ENCODE peak calls at places on chromosome 19, in nine cellular contexts. C is keratinocyte; S is brain microvascular endothelial cell; D is pancreas; J is activated naive CD4-positive, alpha-beta T cell; I is lower leg skin; N is HTR-8/SVneo; G is NCI-H82; H is GM12892. E is an unnamed sample.

GRCh38 chr19:16435238-16435911 is 36.4 kb downstream of the EPS15L1 start:
- DNase-seq in C (no peak), G (no peak), S (peak; percentile 99), I (peak; percentile 64), H (no peak), D (no peak), N (peak; percentile 94), J (no peak), E (peak; percentile 57)

GRCh38 chr19:38650180-38650775 is 2.8 kb downstream of the ACTN4 start:
- DNase-seq in N (no peak), J (no peak), I (no peak), C (no peak), D (peak; percentile 63), G (peak; percentile 59), H (no peak), S (no peak), E (no peak)

GRCh38 chr19:45161715-45162463 is 1.1 kb upstream of the NKPD1 start:
- DNase-seq in S (no peak), J (no peak), H (no peak), C (no peak), I (no peak), D (no peak), G (peak; percentile 42), N (no peak), E (peak; percentile 63)

GRCh38 chr19:2500861-2501260 is 24.9 kb downstream of the GADD45B start:
- DNase-seq in I (no peak), N (no peak), H (no peak), G (peak; percentile 74), C (no peak), S (no peak), J (no peak), D (no peak), E (no peak)

GRCh38 chr19:49380391-49380790 is 7.7 kb upstream of the KASH5 start:
- DNase-seq in G (no peak), S (no peak), D (no peak), C (no peak), N (no peak), I (no peak), J (no peak), H (no peak), E (no peak)

GRCh38 chr19:52007436-52007804 is 591 bp downstream of the ZNF615 start:
- DNase-seq in J (no peak), C (no peak), N (no peak), D (no peak), G (peak; percentile 50), H (no peak), I (no peak), S (no peak), E (peak; percentile 54)

GRCh38 chr19:41808663-41809566 is 12.5 kb downstream of the CEACAM3 start:
- DNase-seq in J (no peak), S (no peak), D (no peak), G (no peak), H (no peak), I (peak; percentile 26), C (no peak), N (no peak), E (no peak)

GRCh38 chr19:3670796-3671679 is 29.2 kb downstream of the PIP5K1C start:
- DNase-seq in I (peak; percentile 46), H (peak; percentile 77), C (no peak), D (no peak), J (no peak), G (no peak), S (peak; percentile 56), N (no peak), E (no peak)

GRCh38 chr19:7862413-7862951 is 11.7 kb downstream of the PRR36 start:
- DNase-seq in H (peak; percentile 82), G (no peak), S (peak; percentile 40), C (no peak), I (no peak), J (peak; percentile 53), D (no peak), N (no peak), E (peak; percentile 92)

GRCh38 chr19:28881616-28882015 is 331.3 kb downstream of the UQCRFS1 start:
- DNase-seq in N (no peak), I (no peak), G (no peak), J (no peak), S (no peak), C (no peak), D (no peak), H (no peak), E (no peak)

GRCh38 chr19:12793290-12794195 is 2.3 kb downstream of the JUNB start:
- DNase-seq in C (no peak), S (peak; percentile 79), H (peak; percentile 85), I (peak; percentile 92), G (peak; percentile 97), N (peak; percentile 95), J (peak; percentile 94), D (peak; percentile 99), E (peak; percentile 96)

GRCh38 chr19:41479757-41480191 is 36.8 kb downstream of the ERICH4 start:
- DNase-seq in I (no peak), J (no peak), S (no peak), C (no peak), D (no peak), H (no peak), G (peak; percentile 19), N (no peak), E (no peak)

GRCh38 chr19:36577271-36577996 is 4.3 kb upstream of the ZNF529 start:
- DNase-seq in G (no peak), S (peak; percentile 43), C (no peak), N (peak; percentile 13), D (no peak), I (no peak), J (no peak), H (no peak), E (peak; percentile 73)

GRCh38 chr19:12990853-12991252 is 4.4 kb upstream of the NFIX start:
- DNase-seq in C (no peak), S (no peak), G (no peak), N (no peak), H (no peak), J (no peak), D (no peak), I (no peak), E (no peak)

GRCh38 chr19:18401580-18402112 is 4.2 kb upstream of the LRRC25 start:
- DNase-seq in J (no peak), D (no peak), C (no peak), G (peak; percentile 73), N (no peak), S (peak; percentile 62), H (no peak), I (peak; percentile 74), E (peak; percentile 81)

GRCh38 chr19:10639836-10640235 is 14.3 kb upstream of the ILF3 start:
- DNase-seq in J (no peak), N (no peak), C (no peak), H (no peak), S (no peak), I (no peak), G (no peak), D (no peak), E (no peak)

E was measured in mesendoderm.